ENCODE peak calls at places on chromosomes 6 and 20, in nine cellular contexts. One of them, this sample, is unnamed.

GRCh38 chr20:62710886-62711702 is 2.5 kb downstream of the NTSR1 start:
- DNase-seq in ovary: no peak
- DNase-seq in ascending aorta: no peak
- DNase-seq in choroid plexus epithelial cell: no peak
- DNase-seq in IMR-90: peak; percentile 22
- DNase-seq in A549: no peak
- DNase-seq in cardiac fibroblast: no peak
- DNase-seq in lung: no peak
- DNase-seq in AG04450: no peak
- DNase-seq in this sample: no peak

GRCh38 chr6:52543262-52543661 is 33.6 kb downstream of the TRAM2 start:
- DNase-seq in ovary: no peak
- DNase-seq in ascending aorta: no peak
- DNase-seq in choroid plexus epithelial cell: peak; percentile 66
- DNase-seq in IMR-90: peak; percentile 68
- DNase-seq in A549: no peak
- DNase-seq in cardiac fibroblast: peak; percentile 72
- DNase-seq in lung: no peak
- DNase-seq in AG04450: no peak
- DNase-seq in this sample: peak; percentile 65

GRCh38 chr20:18276821-18277220 is 11.5 kb upstream of the ZNF133 start:
- DNase-seq in ovary: peak; percentile 44
- DNase-seq in ascending aorta: no peak
- DNase-seq in choroid plexus epithelial cell: peak; percentile 88
- DNase-seq in IMR-90: peak; percentile 71
- DNase-seq in A549: peak; percentile 78
- DNase-seq in cardiac fibroblast: peak; percentile 81
- DNase-seq in lung: peak; percentile 82
- DNase-seq in AG04450: peak; percentile 27
- DNase-seq in this sample: peak; percentile 71

GRCh38 chr20:4602297-4602631 is 119.4 kb upstream of the PRND start:
- DNase-seq in ovary: no peak
- DNase-seq in ascending aorta: no peak
- DNase-seq in choroid plexus epithelial cell: no peak
- DNase-seq in IMR-90: peak; percentile 58
- DNase-seq in A549: no peak
- DNase-seq in cardiac fibroblast: no peak
- DNase-seq in lung: no peak
- DNase-seq in AG04450: no peak
- DNase-seq in this sample: peak; percentile 45

GRCh38 chr6:112202639-112203341 is 51.6 kb downstream of the LAMA4 start:
- DNase-seq in ovary: no peak
- DNase-seq in ascending aorta: no peak
- DNase-seq in choroid plexus epithelial cell: peak; percentile 85
- DNase-seq in IMR-90: no peak
- DNase-seq in A549: no peak
- DNase-seq in cardiac fibroblast: peak; percentile 71
- DNase-seq in lung: no peak
- DNase-seq in AG04450: no peak
- DNase-seq in this sample: peak; percentile 60

GRCh38 chr6:122692807-122693580 is 82.8 kb downstream of the PKIB start:
- DNase-seq in ovary: no peak
- DNase-seq in ascending aorta: no peak
- DNase-seq in choroid plexus epithelial cell: no peak
- DNase-seq in IMR-90: no peak
- DNase-seq in A549: no peak
- DNase-seq in cardiac fibroblast: no peak
- DNase-seq in lung: no peak
- DNase-seq in AG04450: no peak
- DNase-seq in this sample: no peak

GRCh38 chr6:148335582-148335981 is 7.1 kb upstream of the SASH1 start:
- DNase-seq in ovary: no peak
- DNase-seq in ascending aorta: no peak
- DNase-seq in choroid plexus epithelial cell: no peak
- DNase-seq in IMR-90: peak; percentile 40
- DNase-seq in A549: peak; percentile 50
- DNase-seq in cardiac fibroblast: peak; percentile 62
- DNase-seq in lung: no peak
- DNase-seq in AG04450: no peak
- DNase-seq in this sample: no peak

GRCh38 chr6:82494367-82494766 is 130.8 kb downstream of the TPBG start:
- DNase-seq in ovary: no peak
- DNase-seq in ascending aorta: no peak
- DNase-seq in choroid plexus epithelial cell: no peak
- DNase-seq in IMR-90: no peak
- DNase-seq in A549: no peak
- DNase-seq in cardiac fibroblast: no peak
- DNase-seq in lung: no peak
- DNase-seq in AG04450: no peak
- DNase-seq in this sample: no peak

GRCh38 chr6:44925100-44925739 is 402.9 kb upstream of the RUNX2 start:
- DNase-seq in ovary: no peak
- DNase-seq in ascending aorta: no peak
- DNase-seq in choroid plexus epithelial cell: peak; percentile 65
- DNase-seq in IMR-90: peak; percentile 5
- DNase-seq in A549: peak; percentile 25
- DNase-seq in cardiac fibroblast: peak; percentile 52
- DNase-seq in lung: no peak
- DNase-seq in AG04450: no peak
- DNase-seq in this sample: peak; percentile 14

GRCh38 chr6:44923416-44923815 is 404.7 kb upstream of the RUNX2 start:
- DNase-seq in ovary: no peak
- DNase-seq in ascending aorta: no peak
- DNase-seq in choroid plexus epithelial cell: no peak
- DNase-seq in IMR-90: no peak
- DNase-seq in A549: no peak
- DNase-seq in cardiac fibroblast: no peak
- DNase-seq in lung: no peak
- DNase-seq in AG04450: no peak
- DNase-seq in this sample: no peak

GRCh38 chr6:44918893-44919292 is 409.2 kb upstream of the RUNX2 start:
- DNase-seq in ovary: no peak
- DNase-seq in ascending aorta: no peak
- DNase-seq in choroid plexus epithelial cell: peak; percentile 8
- DNase-seq in IMR-90: no peak
- DNase-seq in A549: no peak
- DNase-seq in cardiac fibroblast: no peak
- DNase-seq in lung: no peak
- DNase-seq in AG04450: no peak
- DNase-seq in this sample: no peak

GRCh38 chr6:44920952-44921491 is 407.1 kb upstream of the RUNX2 start:
- DNase-seq in ovary: no peak
- DNase-seq in ascending aorta: no peak
- DNase-seq in choroid plexus epithelial cell: peak; percentile 38
- DNase-seq in IMR-90: no peak
- DNase-seq in A549: no peak
- DNase-seq in cardiac fibroblast: peak; percentile 17
- DNase-seq in lung: no peak
- DNase-seq in AG04450: no peak
- DNase-seq in this sample: no peak

DNA sequence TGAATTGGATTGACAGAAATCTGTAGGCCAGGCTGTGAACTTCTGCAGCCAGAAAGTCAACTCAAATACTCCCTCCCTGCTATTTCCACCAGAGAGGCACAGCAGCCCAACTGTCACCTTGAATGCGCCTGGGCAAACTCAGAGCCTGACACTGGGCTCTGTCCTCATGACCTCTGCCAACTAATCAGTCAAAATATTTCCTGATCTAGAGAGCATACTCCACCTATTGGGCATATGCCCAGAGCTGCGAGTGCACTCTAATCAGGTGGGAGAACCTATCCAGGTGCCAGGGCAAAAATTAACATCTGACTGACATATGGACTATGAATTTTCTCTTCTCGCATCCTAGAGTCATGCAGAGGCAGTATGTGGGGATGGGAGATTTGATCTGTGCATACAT is 406.3 kb upstream of the RUNX2 start:
- DNase-seq in ovary: no peak
- DNase-seq in ascending aorta: no peak
- DNase-seq in choroid plexus epithelial cell: no peak
- DNase-seq in IMR-90: no peak
- DNase-seq in A549: no peak
- DNase-seq in cardiac fibroblast: no peak
- DNase-seq in lung: peak; percentile 40
- DNase-seq in AG04450: no peak
- DNase-seq in this sample: no peak
- TF ChIP-seq CTCF in ovary: no peak
- TF ChIP-seq CTCF in ascending aorta: no peak
- TF ChIP-seq CTCF in choroid plexus epithelial cell: no peak
- TF ChIP-seq CTCF in IMR-90: no peak
- TF ChIP-seq CTCF in A549: no peak
- TF ChIP-seq CTCF in cardiac fibroblast: no peak
- TF ChIP-seq CTCF in lung: no peak
- TF ChIP-seq CTCF in AG04450: no peak
- TF ChIP-seq CTCF in this sample: no peak

GRCh38 chr6:146968041-146968760 is 236.0 kb upstream of the STXBP5 start:
- DNase-seq in ovary: no peak
- DNase-seq in ascending aorta: no peak
- DNase-seq in choroid plexus epithelial cell: peak; percentile 92
- DNase-seq in IMR-90: peak; percentile 84
- DNase-seq in A549: peak; percentile 4
- DNase-seq in cardiac fibroblast: peak; percentile 93
- DNase-seq in lung: no peak
- DNase-seq in AG04450: peak; percentile 34
- DNase-seq in this sample: peak; percentile 92

GRCh38 chr6:146961831-146962230 is 242.4 kb upstream of the STXBP5 start:
- DNase-seq in ovary: no peak
- DNase-seq in ascending aorta: no peak
- DNase-seq in choroid plexus epithelial cell: no peak
- DNase-seq in IMR-90: no peak
- DNase-seq in A549: no peak
- DNase-seq in cardiac fibroblast: no peak
- DNase-seq in lung: no peak
- DNase-seq in AG04450: no peak
- DNase-seq in this sample: no peak

GRCh38 chr6:146962332-146962731 is 241.9 kb upstream of the STXBP5 start:
- DNase-seq in ovary: no peak
- DNase-seq in ascending aorta: no peak
- DNase-seq in choroid plexus epithelial cell: no peak
- DNase-seq in IMR-90: no peak
- DNase-seq in A549: no peak
- DNase-seq in cardiac fibroblast: no peak
- DNase-seq in lung: no peak
- DNase-seq in AG04450: no peak
- DNase-seq in this sample: peak; percentile 56

DNA sequence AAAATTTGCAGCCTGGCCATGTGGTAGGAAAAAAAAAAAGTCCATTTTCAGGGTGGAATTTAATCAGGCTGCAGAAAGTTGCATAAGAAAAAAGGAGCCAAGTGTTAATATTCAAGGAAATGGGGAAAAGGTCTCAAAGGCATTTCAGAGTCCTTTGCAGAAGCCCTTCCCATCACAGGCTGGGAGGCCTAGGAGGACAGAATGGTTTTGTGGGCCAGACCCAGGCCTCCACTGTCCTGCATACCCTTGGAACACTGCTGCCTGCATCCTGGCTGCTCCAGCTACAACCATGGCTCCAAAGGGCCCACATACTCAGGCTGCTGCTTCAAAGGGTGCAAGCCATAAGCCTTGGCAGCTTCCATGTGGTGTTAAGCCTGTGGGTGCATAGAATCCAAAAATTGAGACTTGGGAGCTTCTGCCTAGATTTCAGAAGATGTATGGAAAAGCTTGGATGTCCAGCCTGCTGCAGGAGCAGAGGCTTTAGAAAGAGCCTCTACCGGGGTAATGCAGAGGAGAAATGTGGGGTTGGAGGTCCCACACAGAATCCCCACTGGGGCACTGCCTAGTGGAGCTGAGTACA is 239.0 kb upstream of the STXBP5 start:
- DNase-seq in ovary: no peak
- DNase-seq in ascending aorta: no peak
- DNase-seq in choroid plexus epithelial cell: no peak
- DNase-seq in IMR-90: no peak
- DNase-seq in A549: no peak
- DNase-seq in cardiac fibroblast: no peak
- DNase-seq in lung: no peak
- DNase-seq in AG04450: no peak
- DNase-seq in this sample: no peak
- H3K4me3 ChIP-seq in ovary: no peak overlapping the region
- H3K4me3 ChIP-seq in ascending aorta: no peak overlapping the region
- H3K4me3 ChIP-seq in choroid plexus epithelial cell: no peak overlapping the region
- H3K4me3 ChIP-seq in IMR-90: no peak overlapping the region
- H3K4me3 ChIP-seq in A549: no peak overlapping the region
- H3K4me3 ChIP-seq in cardiac fibroblast: no peak overlapping the region
- H3K4me3 ChIP-seq in lung: no peak overlapping the region
- H3K4me3 ChIP-seq in AG04450: no peak overlapping the region
- H3K4me3 ChIP-seq in this sample: no peak overlapping the region

DNA sequence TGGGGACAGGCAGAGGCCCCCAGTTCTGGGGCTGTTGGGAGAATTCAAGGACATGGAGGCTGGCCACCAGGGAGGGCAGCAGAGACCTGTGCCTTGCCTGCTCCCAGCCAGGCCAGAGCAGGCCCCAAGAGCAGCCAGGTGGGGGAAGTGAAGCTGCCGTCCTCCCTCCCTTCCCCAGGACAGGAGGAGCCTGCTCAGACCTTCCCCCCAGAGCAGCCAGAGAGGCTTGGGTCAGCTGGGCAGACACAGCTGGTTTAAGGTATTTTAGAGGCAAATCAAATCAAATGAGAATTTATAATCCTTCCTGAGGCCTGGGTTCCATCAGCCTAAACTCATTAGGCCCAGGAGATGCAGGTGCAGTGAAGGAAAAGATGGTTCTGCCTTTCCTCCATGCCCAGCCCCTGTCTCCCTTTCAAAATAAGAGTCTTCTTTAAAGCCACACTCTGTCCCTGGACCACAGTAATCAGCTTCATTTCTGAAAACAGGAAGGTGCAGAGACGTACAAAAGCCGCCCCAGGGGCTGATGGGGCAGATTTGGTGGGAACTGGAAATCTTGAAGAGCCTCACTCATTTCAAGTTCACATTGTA is 21.7 kb downstream of the BMP7 start:
- DNase-seq in ovary: no peak
- DNase-seq in ascending aorta: no peak
- DNase-seq in choroid plexus epithelial cell: no peak
- DNase-seq in IMR-90: no peak
- DNase-seq in A549: no peak
- DNase-seq in cardiac fibroblast: no peak
- DNase-seq in lung: no peak
- DNase-seq in AG04450: no peak
- DNase-seq in this sample: no peak
- TF ChIP-seq CTCF in ovary: no peak
- TF ChIP-seq CTCF in ascending aorta: no peak
- TF ChIP-seq CTCF in choroid plexus epithelial cell: no peak
- TF ChIP-seq CTCF in IMR-90: no peak
- TF ChIP-seq CTCF in A549: no peak
- TF ChIP-seq CTCF in cardiac fibroblast: no peak
- TF ChIP-seq CTCF in lung: no peak
- TF ChIP-seq CTCF in AG04450: no peak
- TF ChIP-seq CTCF in this sample: no peak

GRCh38 chr6:84772428-84773132 is 8.2 kb upstream of the TBX18 start:
- DNase-seq in ovary: no peak
- DNase-seq in ascending aorta: no peak
- DNase-seq in choroid plexus epithelial cell: peak; percentile 55
- DNase-seq in IMR-90: no peak
- DNase-seq in A549: peak; percentile 36
- DNase-seq in cardiac fibroblast: peak; percentile 47
- DNase-seq in lung: no peak
- DNase-seq in AG04450: no peak
- DNase-seq in this sample: no peak

GRCh38 chr6:84773431-84774173 is 9.2 kb upstream of the TBX18 start:
- DNase-seq in ovary: no peak
- DNase-seq in ascending aorta: no peak
- DNase-seq in choroid plexus epithelial cell: peak; percentile 71
- DNase-seq in IMR-90: no peak
- DNase-seq in A549: peak; percentile 68
- DNase-seq in cardiac fibroblast: peak; percentile 69
- DNase-seq in lung: no peak
- DNase-seq in AG04450: no peak
- DNase-seq in this sample: no peak

GRCh38 chr6:84771732-84772131 is 7.3 kb upstream of the TBX18 start:
- DNase-seq in ovary: no peak
- DNase-seq in ascending aorta: no peak
- DNase-seq in choroid plexus epithelial cell: peak; percentile 58
- DNase-seq in IMR-90: no peak
- DNase-seq in A549: peak; percentile 41
- DNase-seq in cardiac fibroblast: peak; percentile 49
- DNase-seq in lung: no peak
- DNase-seq in AG04450: no peak
- DNase-seq in this sample: no peak

GRCh38 chr6:84774174-84775158 is 10.1 kb upstream of the TBX18 start:
- DNase-seq in ovary: peak; percentile 39
- DNase-seq in ascending aorta: no peak
- DNase-seq in choroid plexus epithelial cell: peak; percentile 77
- DNase-seq in IMR-90: no peak
- DNase-seq in A549: peak; percentile 80
- DNase-seq in cardiac fibroblast: peak; percentile 74
- DNase-seq in lung: no peak
- DNase-seq in AG04450: no peak
- DNase-seq in this sample: peak; percentile 51

DNA sequence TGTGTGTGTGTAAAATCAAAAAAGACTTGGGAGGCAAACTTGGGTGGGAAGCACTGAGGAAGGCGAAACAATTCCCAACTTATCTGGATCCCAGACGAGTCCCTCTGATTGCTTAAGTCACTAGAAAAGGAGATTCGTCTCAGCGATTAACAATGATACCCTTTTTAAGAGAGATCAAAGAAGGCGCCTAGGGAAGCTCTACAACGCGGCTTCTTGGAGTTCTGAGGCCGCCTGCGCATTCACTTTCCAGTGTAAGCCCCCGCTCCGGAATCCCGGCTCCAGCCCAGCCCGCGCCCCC is 8.7 kb upstream of the TBX18 start:
- DNase-seq in ovary: no peak
- DNase-seq in ascending aorta: no peak
- DNase-seq in choroid plexus epithelial cell: peak; percentile 50
- DNase-seq in IMR-90: no peak
- DNase-seq in A549: peak; percentile 50
- DNase-seq in cardiac fibroblast: peak; percentile 57
- DNase-seq in lung: no peak
- DNase-seq in AG04450: no peak
- DNase-seq in this sample: no peak
- H3K4me3 ChIP-seq in ovary: no peak overlapping the region
- H3K4me3 ChIP-seq in ascending aorta: peak overlapping the region; percentile 61
- H3K4me3 ChIP-seq in choroid plexus epithelial cell: peak overlapping the region; percentile 65
- H3K4me3 ChIP-seq in IMR-90: no peak overlapping the region
- H3K4me3 ChIP-seq in A549: peak overlapping the region; percentile 53
- H3K4me3 ChIP-seq in cardiac fibroblast: peak overlapping the region; percentile 53
- H3K4me3 ChIP-seq in lung: no peak overlapping the region
- H3K4me3 ChIP-seq in AG04450: no peak overlapping the region
- H3K4me3 ChIP-seq in this sample: peak overlapping the region; percentile 55

This sample was measured in fibroblast of mammary gland.